ENCODE peak calls at places on chromosome 21, in nine cellular contexts. One of them, this sample, is unnamed.

GRCh38 chr21:40567511-40567910 is 279.4 kb downstream of the DSCAM start:
- ATAC-seq in PC-3: no peak
- ATAC-seq in RWPE2: no peak
- ATAC-seq in heart left ventricle: no peak
- ATAC-seq in right lobe of liver: no peak
- ATAC-seq in heart right ventricle: no peak
- ATAC-seq in GM23338: no peak
- ATAC-seq in HepG2: no peak
- ATAC-seq in K562: no peak
- ATAC-seq in this sample: no peak

GRCh38 chr21:26964379-26964778 is 2.5 kb downstream of the ADAMTS5 start:
- ATAC-seq in heart right ventricle: peak
- ATAC-seq in HepG2: no peak
- ATAC-seq in GM23338: no peak
- ATAC-seq in heart left ventricle: peak
- ATAC-seq in right lobe of liver: no peak
- ATAC-seq in K562: no peak
- ATAC-seq in PC-3: no peak
- ATAC-seq in RWPE2: no peak
- ATAC-seq in this sample: peak

GRCh38 chr21:42093991-42094417 is 22.9 kb downstream of the UMODL1 start:
- ATAC-seq in GM23338: no peak
- ATAC-seq in PC-3: peak
- ATAC-seq in RWPE2: peak
- ATAC-seq in right lobe of liver: peak
- ATAC-seq in heart right ventricle: peak
- ATAC-seq in K562: no peak
- ATAC-seq in heart left ventricle: peak
- ATAC-seq in HepG2: no peak
- ATAC-seq in this sample: peak

GRCh38 chr21:17454315-17455027 is 58.4 kb upstream of the CXADR start:
- ATAC-seq in HepG2: peak
- ATAC-seq in RWPE2: peak
- ATAC-seq in K562: peak
- ATAC-seq in heart left ventricle: no peak
- ATAC-seq in right lobe of liver: peak
- ATAC-seq in heart right ventricle: no peak
- ATAC-seq in PC-3: peak
- ATAC-seq in GM23338: peak
- ATAC-seq in this sample: no peak

GRCh38 chr21:28893687-28894086 is 99.0 kb downstream of the LTN1 start:
- ATAC-seq in K562: peak
- ATAC-seq in GM23338: no peak
- ATAC-seq in right lobe of liver: no peak
- ATAC-seq in heart right ventricle: no peak
- ATAC-seq in RWPE2: no peak
- ATAC-seq in HepG2: peak
- ATAC-seq in PC-3: peak
- ATAC-seq in heart left ventricle: no peak
- ATAC-seq in this sample: no peak

GRCh38 chr21:37358392-37358791 is 8.2 kb upstream of the DYRK1A start:
- ATAC-seq in PC-3: no peak
- ATAC-seq in heart left ventricle: no peak
- ATAC-seq in GM23338: no peak
- ATAC-seq in HepG2: peak
- ATAC-seq in heart right ventricle: peak
- ATAC-seq in right lobe of liver: peak
- ATAC-seq in RWPE2: no peak
- ATAC-seq in K562: peak
- ATAC-seq in this sample: peak

GRCh38 chr21:42550817-42551216 is 37.2 kb downstream of the SLC37A1 start:
- ATAC-seq in K562: no peak
- ATAC-seq in RWPE2: no peak
- ATAC-seq in heart right ventricle: no peak
- ATAC-seq in right lobe of liver: no peak
- ATAC-seq in HepG2: no peak
- ATAC-seq in heart left ventricle: no peak
- ATAC-seq in GM23338: peak
- ATAC-seq in PC-3: no peak
- ATAC-seq in this sample: no peak

GRCh38 chr21:29033301-29033700 is 8.8 kb downstream of the USP16 start:
- ATAC-seq in right lobe of liver: no peak
- ATAC-seq in HepG2: no peak
- ATAC-seq in K562: no peak
- ATAC-seq in RWPE2: no peak
- ATAC-seq in heart right ventricle: no peak
- ATAC-seq in heart left ventricle: no peak
- ATAC-seq in PC-3: no peak
- ATAC-seq in GM23338: no peak
- ATAC-seq in this sample: no peak

GRCh38 chr21:24895885-24896734 is 711.2 kb downstream of the MRPL39 start:
- ATAC-seq in heart right ventricle: no peak
- ATAC-seq in RWPE2: no peak
- ATAC-seq in right lobe of liver: peak
- ATAC-seq in PC-3: peak
- ATAC-seq in K562: no peak
- ATAC-seq in heart left ventricle: no peak
- ATAC-seq in HepG2: no peak
- ATAC-seq in GM23338: peak
- ATAC-seq in this sample: no peak

GRCh38 chr21:33680870-33681269 is 38.6 kb downstream of the ITSN1 start:
- ATAC-seq in right lobe of liver: no peak
- ATAC-seq in GM23338: no peak
- ATAC-seq in PC-3: no peak
- ATAC-seq in K562: no peak
- ATAC-seq in RWPE2: no peak
- ATAC-seq in heart left ventricle: no peak
- ATAC-seq in heart right ventricle: no peak
- ATAC-seq in HepG2: no peak
- ATAC-seq in this sample: no peak

GRCh38 chr21:45363921-45364463 is 41.0 kb upstream of the COL18A1 start:
- ATAC-seq in heart left ventricle: peak
- ATAC-seq in K562: peak
- ATAC-seq in PC-3: peak
- ATAC-seq in heart right ventricle: peak
- ATAC-seq in HepG2: no peak
- ATAC-seq in GM23338: no peak
- ATAC-seq in RWPE2: peak
- ATAC-seq in right lobe of liver: peak
- ATAC-seq in this sample: peak

GRCh38 chr21:17270234-17270633 is 242.6 kb upstream of the CXADR start:
- ATAC-seq in PC-3: peak
- ATAC-seq in heart right ventricle: peak
- ATAC-seq in HepG2: peak
- ATAC-seq in K562: no peak
- ATAC-seq in right lobe of liver: peak
- ATAC-seq in RWPE2: peak
- ATAC-seq in heart left ventricle: peak
- ATAC-seq in GM23338: peak
- ATAC-seq in this sample: peak

GRCh38 chr21:27023186-27023585 is 56.3 kb upstream of the ADAMTS5 start:
- ATAC-seq in heart left ventricle: no peak
- ATAC-seq in HepG2: no peak
- ATAC-seq in heart right ventricle: no peak
- ATAC-seq in GM23338: no peak
- ATAC-seq in RWPE2: no peak
- ATAC-seq in PC-3: no peak
- ATAC-seq in right lobe of liver: no peak
- ATAC-seq in K562: no peak
- ATAC-seq in this sample: no peak

GRCh38 chr21:24969068-24969467 is 638.2 kb downstream of the MRPL39 start:
- ATAC-seq in heart left ventricle: no peak
- ATAC-seq in PC-3: no peak
- ATAC-seq in RWPE2: no peak
- ATAC-seq in GM23338: no peak
- ATAC-seq in HepG2: no peak
- ATAC-seq in right lobe of liver: no peak
- ATAC-seq in K562: no peak
- ATAC-seq in heart right ventricle: no peak
- ATAC-seq in this sample: no peak

GRCh38 chr21:40841524-40842196 is 5.3 kb downstream of the DSCAM start:
- ATAC-seq in heart left ventricle: no peak
- ATAC-seq in RWPE2: peak
- ATAC-seq in HepG2: peak
- ATAC-seq in heart right ventricle: peak
- ATAC-seq in GM23338: peak
- ATAC-seq in right lobe of liver: peak
- ATAC-seq in PC-3: peak
- ATAC-seq in K562: peak
- ATAC-seq in this sample: no peak

GRCh38 chr21:31135536-31136184 is 97.4 kb upstream of the KRTAP19-8 start:
- ATAC-seq in K562: no peak
- ATAC-seq in PC-3: no peak
- ATAC-seq in RWPE2: no peak
- ATAC-seq in heart right ventricle: no peak
- ATAC-seq in right lobe of liver: no peak
- ATAC-seq in heart left ventricle: no peak
- ATAC-seq in HepG2: no peak
- ATAC-seq in GM23338: no peak
- ATAC-seq in this sample: no peak
- H3K4me3 ChIP-seq in K562: no peak
- H3K4me3 ChIP-seq in PC-3: no peak
- H3K4me3 ChIP-seq in RWPE2: no peak
- H3K4me3 ChIP-seq in heart right ventricle: no peak
- H3K4me3 ChIP-seq in right lobe of liver: no peak
- H3K4me3 ChIP-seq in heart left ventricle: no peak
- H3K4me3 ChIP-seq in HepG2: no peak
- H3K4me3 ChIP-seq in GM23338: no peak
- H3K4me3 ChIP-seq in this sample: no peak

GRCh38 chr21:14768042-14768441 is 221.9 kb upstream of the SAMSN1 start:
- ATAC-seq in heart left ventricle: no peak
- ATAC-seq in RWPE2: no peak
- ATAC-seq in right lobe of liver: no peak
- ATAC-seq in heart right ventricle: no peak
- ATAC-seq in GM23338: no peak
- ATAC-seq in PC-3: no peak
- ATAC-seq in HepG2: no peak
- ATAC-seq in K562: no peak
- ATAC-seq in this sample: no peak

GRCh38 chr21:14767192-14767852 is 221.2 kb upstream of the SAMSN1 start:
- ATAC-seq in GM23338: no peak
- ATAC-seq in HepG2: no peak
- ATAC-seq in K562: no peak
- ATAC-seq in heart right ventricle: no peak
- ATAC-seq in right lobe of liver: no peak
- ATAC-seq in PC-3: no peak
- ATAC-seq in RWPE2: no peak
- ATAC-seq in heart left ventricle: no peak
- ATAC-seq in this sample: no peak

GRCh38 chr21:14763695-14764064 is 217.6 kb upstream of the SAMSN1 start:
- ATAC-seq in heart left ventricle: no peak
- ATAC-seq in PC-3: no peak
- ATAC-seq in K562: no peak
- ATAC-seq in heart right ventricle: no peak
- ATAC-seq in HepG2: no peak
- ATAC-seq in GM23338: no peak
- ATAC-seq in RWPE2: no peak
- ATAC-seq in right lobe of liver: no peak
- ATAC-seq in this sample: no peak

GRCh38 chr21:14762734-14763694 is 216.9 kb upstream of the SAMSN1 start:
- ATAC-seq in right lobe of liver: peak
- ATAC-seq in GM23338: no peak
- ATAC-seq in RWPE2: peak
- ATAC-seq in HepG2: no peak
- ATAC-seq in K562: peak
- ATAC-seq in heart right ventricle: peak
- ATAC-seq in PC-3: peak
- ATAC-seq in heart left ventricle: no peak
- ATAC-seq in this sample: no peak

GRCh38 chr21:14766241-14766640 is 220.1 kb upstream of the SAMSN1 start:
- ATAC-seq in heart right ventricle: no peak
- ATAC-seq in GM23338: peak
- ATAC-seq in K562: no peak
- ATAC-seq in RWPE2: no peak
- ATAC-seq in PC-3: no peak
- ATAC-seq in HepG2: peak
- ATAC-seq in heart left ventricle: no peak
- ATAC-seq in right lobe of liver: no peak
- ATAC-seq in this sample: no peak
- TF ChIP-seq CTCF in heart right ventricle: no peak
- TF ChIP-seq CTCF in GM23338: peak
- TF ChIP-seq CTCF in K562: no peak
- TF ChIP-seq CTCF in RWPE2: no peak
- TF ChIP-seq CTCF in PC-3: peak
- TF ChIP-seq CTCF in HepG2: peak
- TF ChIP-seq CTCF in heart left ventricle: no peak
- TF ChIP-seq CTCF in right lobe of liver: no peak
- TF ChIP-seq CTCF in this sample: no peak

DNA sequence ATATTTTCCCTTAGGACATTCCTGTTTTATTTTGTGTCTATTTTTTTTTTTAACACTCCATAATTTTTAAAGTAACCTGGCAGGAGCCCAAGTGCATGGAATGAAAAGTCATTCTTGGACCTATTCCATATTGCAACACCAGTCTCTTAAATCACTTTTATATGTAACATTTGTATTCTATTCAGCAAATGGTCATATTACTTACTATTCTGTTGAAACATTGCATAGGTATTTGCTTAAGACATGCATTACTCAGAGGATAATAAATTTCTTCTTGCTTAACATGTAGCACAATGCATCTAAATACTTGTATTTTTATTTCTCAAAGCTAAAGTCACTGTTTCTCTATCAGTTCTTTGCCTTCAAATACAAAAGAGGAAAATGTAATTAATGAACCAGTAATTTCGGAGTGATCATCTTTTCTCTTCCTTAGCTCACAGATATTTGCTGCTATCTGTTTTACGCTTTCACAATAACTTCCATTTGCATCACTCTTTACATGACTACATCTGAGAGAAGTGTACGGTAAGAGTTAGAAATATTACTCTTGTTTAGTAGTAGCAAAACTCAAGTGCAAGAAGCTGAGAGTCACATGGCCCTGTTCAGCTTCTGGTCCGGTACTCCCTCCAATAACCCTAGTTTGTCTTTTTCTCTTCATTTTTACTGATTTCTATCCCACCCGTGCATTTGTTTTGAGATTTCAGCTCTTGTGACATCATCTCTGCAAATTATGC is 394.8 kb downstream of the USP25 start:
- ATAC-seq in GM23338: no peak
- ATAC-seq in PC-3: peak
- ATAC-seq in heart left ventricle: no peak
- ATAC-seq in heart right ventricle: no peak
- ATAC-seq in right lobe of liver: no peak
- ATAC-seq in K562: no peak
- ATAC-seq in HepG2: no peak
- ATAC-seq in RWPE2: peak
- ATAC-seq in this sample: peak
- H3K4me3 ChIP-seq in GM23338: no peak
- H3K4me3 ChIP-seq in PC-3: peak
- H3K4me3 ChIP-seq in heart left ventricle: no peak
- H3K4me3 ChIP-seq in heart right ventricle: peak
- H3K4me3 ChIP-seq in right lobe of liver: no peak
- H3K4me3 ChIP-seq in K562: no peak
- H3K4me3 ChIP-seq in HepG2: no peak
- H3K4me3 ChIP-seq in RWPE2: no peak
- H3K4me3 ChIP-seq in this sample: no peak

DNA sequence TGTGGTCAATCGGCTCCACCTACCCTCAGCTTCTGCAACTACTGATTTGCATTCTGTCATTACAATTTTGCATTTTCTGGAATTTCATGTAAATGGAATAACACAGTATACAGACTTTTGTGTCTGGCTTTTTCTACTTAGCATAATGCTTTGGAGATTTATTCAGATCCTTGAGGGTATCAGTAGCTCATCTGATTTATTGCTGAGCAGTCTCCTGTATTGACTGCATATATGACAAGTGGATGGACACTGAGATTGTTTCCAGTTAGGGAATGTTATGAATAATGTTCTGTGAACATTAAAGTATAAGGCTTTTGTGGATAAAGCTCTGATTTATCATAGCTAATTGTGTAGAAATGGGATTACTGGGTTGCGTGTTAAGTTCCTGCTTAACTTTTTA is 358.3 kb downstream of the USP25 start:
- ATAC-seq in right lobe of liver: no peak
- ATAC-seq in GM23338: no peak
- ATAC-seq in HepG2: no peak
- ATAC-seq in PC-3: no peak
- ATAC-seq in heart right ventricle: no peak
- ATAC-seq in K562: no peak
- ATAC-seq in heart left ventricle: no peak
- ATAC-seq in RWPE2: no peak
- ATAC-seq in this sample: no peak
- TF ChIP-seq CTCF in right lobe of liver: no peak
- TF ChIP-seq CTCF in GM23338: peak
- TF ChIP-seq CTCF in HepG2: no peak
- TF ChIP-seq CTCF in PC-3: no peak
- TF ChIP-seq CTCF in heart right ventricle: no peak
- TF ChIP-seq CTCF in K562: no peak
- TF ChIP-seq CTCF in heart left ventricle: no peak
- TF ChIP-seq CTCF in RWPE2: no peak
- TF ChIP-seq CTCF in this sample: no peak